ENCODE peak calls at places on chromosomes 1 and 21, in nine cellular contexts. B is GM12891, R is right cardiac atrium, M is tibial artery, Z is GM04504, O is AML-193, G is fibroblast of the aortic adventitia, I is fibroblast of pulmonary artery, T is cardiac fibroblast. D is an unnamed sample.

GRCh38 chr1:54247858-54248257 is 47.9 kb downstream of the MRPL37 start:
- DNase-seq in I (no peak), G (no peak), T (no peak), B (no peak), Z (no peak), R (no peak), O (no peak), M (no peak), D (no peak)

GRCh38 chr1:180274221-180274620 is 44.2 kb downstream of the LHX4 start:
- DNase-seq in O (no peak), I (no peak), Z (no peak), M (no peak), G (no peak), B (no peak), T (no peak), R (no peak), D (no peak)

GRCh38 chr1:86429830-86430229 is 5.9 kb downstream of the CLCA2 start:
- DNase-seq in Z (peak), T (peak), I (peak), O (peak), M (peak), R (peak), B (no peak), G (peak), D (no peak)

GRCh38 chr1:219805191-219805590 is 123.2 kb downstream of the SLC30A10 start:
- DNase-seq in B (no peak), R (no peak), T (no peak), O (no peak), I (no peak), G (peak), M (no peak), Z (no peak), D (no peak)

GRCh38 chr1:53391982-53392381 is 64.1 kb upstream of the LRP8 start:
- DNase-seq in Z (no peak), R (no peak), M (no peak), G (peak), B (no peak), O (no peak), T (no peak), I (no peak), D (no peak)

GRCh38 chr21:41432567-41433460 is 6.8 kb downstream of the MX1 start:
- DNase-seq in Z (no peak), G (no peak), I (no peak), B (no peak), M (no peak), T (no peak), O (no peak), R (no peak), D (no peak)

GRCh38 chr1:67367370-67368345 is 60.0 kb downstream of the IL12RB2 start:
- DNase-seq in M (peak), R (peak), T (peak), G (peak), O (no peak), Z (no peak), B (no peak), I (peak), D (no peak)

GRCh38 chr21:31331231-31331630 is 12.8 kb downstream of the TIAM1 start:
- DNase-seq in I (no peak), B (no peak), M (no peak), T (no peak), R (no peak), G (no peak), Z (no peak), O (no peak), D (no peak)

GRCh38 chr21:33402011-33402979 is 918 bp upstream of the IFNGR2 start:
- DNase-seq in R (peak), G (peak), I (peak), B (peak), M (peak), T (peak), O (peak), Z (peak), D (no peak)

GRCh38 chr1:204445860-204446412 is 34.3 kb upstream of the PPP1R15B start:
- DNase-seq in R (no peak), M (no peak), T (peak), I (no peak), G (peak), Z (no peak), B (peak), O (peak), D (no peak)

GRCh38 chr1:234400773-234401172 is 27.5 kb downstream of the COA6 start:
- DNase-seq in Z (no peak), R (no peak), O (no peak), B (no peak), I (peak), M (no peak), G (peak), T (peak), D (no peak)

GRCh38 chr1:197914510-197914909 is 2.7 kb upstream of the LHX9 start:
- DNase-seq in M (no peak), R (no peak), G (no peak), B (no peak), Z (no peak), I (no peak), T (no peak), O (no peak), D (no peak)

GRCh38 chr1:219784660-219785391 is 143.5 kb downstream of the SLC30A10 start:
- DNase-seq in R (no peak), B (no peak), I (peak), G (peak), O (no peak), M (no peak), T (peak), Z (no peak), D (no peak)

GRCh38 chr1:14412235-14412634 is 186.2 kb upstream of the KAZN start:
- DNase-seq in R (no peak), B (no peak), G (no peak), O (no peak), I (no peak), T (no peak), Z (no peak), M (no peak), D (no peak)

D was measured in stimulated activated CD8-positive, alpha-beta memory T cell treated with anti-CD3 and anti-CD28 coated beads, Interleukin-4, amount 100 ng/mL, for 1 hour.